ENCODE peak calls at places on chromosome 4, in four cellular contexts. Z is HCT116, V is upper lobe of left lung, I is pancreas. B is an unnamed sample. For H3K36me3, the result is how much of the 10 kb centered on the place peaks cover.

GRCh38 chr4:113406723-113407016 is 354.9 kb downstream of the CAMK2D start:
- DNase-seq in V (no peak), Z (no peak), I (no peak), B (no peak)

GRCh38 chr4:8403173-8403753 is 37.3 kb downstream of the ACOX3 start:
- DNase-seq in I (peak), Z (peak), V (peak), B (peak)

GRCh38 chr4:4670869-4671268 is 129.0 kb upstream of the STX18 start:
- DNase-seq in Z (no peak), I (no peak), V (no peak), B (no peak)

GRCh38 chr4:120630432-120630831 is 292.1 kb downstream of the PRDM5 start:
- DNase-seq in I (no peak), Z (no peak), V (no peak), B (no peak)

GRCh38 chr4:186068581-186069402 is at the start of gene TLR3:
- DNase-seq in V (no peak), Z (no peak), I (no peak), B (no peak)

GRCh38 chr4:108044951-108045686 is 55.4 kb downstream of the HADH start:
- DNase-seq in I (no peak), V (no peak), Z (no peak), B (no peak)

GRCh38 chr4:180169394-180169793 is 2073.8 kb upstream of the TENM3 start:
- DNase-seq in Z (no peak), I (no peak), V (no peak), B (no peak)

GRCh38 chr4:139454111-139454600 is at the start of gene RAB33B:
- DNase-seq in V (no peak), Z (no peak), I (no peak), B (no peak)

GRCh38 chr4:112167790-112168189 is 22.5 kb downstream of the FAM241A start:
- DNase-seq in V (no peak), I (no peak), Z (no peak), B (no peak)

GRCh38 chr4:81984746-81985145 is 389.0 kb downstream of the HNRNPD start:
- DNase-seq in I (no peak), V (no peak), Z (no peak), B (no peak)

GRCh38 chr4:7226993-7227392 is 34.7 kb downstream of the SORCS2 start:
- DNase-seq in Z (no peak), V (peak), I (no peak), B (no peak)

GRCh38 chr4:40301592-40301991 is 33.5 kb upstream of the CHRNA9 start:
- DNase-seq in Z (no peak), V (no peak), I (no peak), B (no peak)

GRCh38 chr4:99816611-99817309 is at the start of gene DAPP1:
- DNase-seq in V (peak), I (no peak), Z (no peak), B (no peak)

GRCh38 chr4:7233006-7233580 is 40.8 kb downstream of the SORCS2 start:
- DNase-seq in Z (no peak), V (no peak), I (no peak), B (no peak)

GRCh38 chr4:2939383-2940243 is 23.6 kb downstream of the NOP14 start:
- DNase-seq in V (peak), Z (no peak), I (peak), B (no peak)

GRCh38 chr4:156294577-156294976 is 340.9 kb upstream of the CTSO start:
- DNase-seq in Z (peak), V (peak), I (no peak), B (no peak)

GRCh38 chr4:109977854-109978501 is 65.3 kb downstream of the EGF start:
- DNase-seq in V (no peak), I (no peak), Z (peak), B (no peak)

GRCh38 chr4:23736466-23736865 is 153.4 kb downstream of the PPARGC1A start:
- DNase-seq in V (no peak), Z (no peak), I (no peak), B (no peak)

GRCh38 chr4:105623099-105623498 is 70.7 kb downstream of the ARHGEF38 start:
- DNase-seq in I (no peak), V (no peak), Z (no peak), B (no peak)

GRCh38 chr4:105709081-105709450 is 482 bp downstream of the GSTCD start:
- DNase-seq in Z (peak), V (no peak), I (no peak), B (peak)

GRCh38 chr4:6470502-6471302 is 1.7 kb downstream of the PPP2R2C start:
- DNase-seq in V (no peak), Z (no peak), I (peak), B (no peak)

GRCh38 chr4:102438873-102439614 is 62.1 kb upstream of the NFKB1 start:
- DNase-seq in V (no peak), I (no peak), Z (no peak), B (no peak)

GRCh38 chr4:80197132-80197573 is at the start of gene PRDM8:
- DNase-seq in I (no peak), V (no peak), Z (no peak), B (no peak)

GRCh38 chr4:75513529-75514130 is 573 bp downstream of the RCHY1 start:
- DNase-seq in I (no peak), V (no peak), Z (no peak), B (no peak)

GRCh38 chr4:176002007-176002623 is 63.5 kb upstream of the WDR17 start:
- DNase-seq in V (peak), I (peak), Z (peak), B (no peak)

GRCh38 chr4:2285665-2286381 is 23.9 kb upstream of the MXD4 start:
- DNase-seq in I (no peak), Z (no peak), V (no peak), B (no peak)

GRCh38 chr4:153467154-153467896 is 1.2 kb downstream of the TMEM131L start:
- DNase-seq in I (peak), V (peak), Z (peak), B (peak)

GRCh38 chr4:56628592-56628991 is 52.5 kb downstream of the HOPX start:
- DNase-seq in I (no peak), V (no peak), Z (no peak), B (no peak)

GRCh38 chr4:10526431-10527222 is 69.4 kb upstream of the ZNF518B start:
- DNase-seq in Z (peak), V (no peak), I (no peak), B (no peak)

GRCh38 chr4:100372432-100372831 is 145.4 kb downstream of the EMCN start:
- DNase-seq in I (no peak), V (no peak), Z (no peak), B (peak)

GRCh38 chr4:149465941-149466340 is 349.7 kb downstream of the IQCM start:
- DNase-seq in I (no peak), Z (no peak), V (no peak), B (no peak)

GRCh38 chr4:127778102-127778501 is 4.0 kb upstream of the HSPA4L start:
- DNase-seq in V (no peak), Z (no peak), I (no peak), B (no peak)

GRCh38 chr4:152278505-152279301 is 257.2 kb downstream of the FBXW7 start:
- DNase-seq in V (peak), Z (no peak), I (no peak), B (peak)

GRCh38 chr4:42152507-42153504 is at the start of gene BEND4:
- DNase-seq in I (peak), Z (no peak), V (no peak), B (no peak)

GRCh38 chr4:113837397-113837796 is 75.9 kb upstream of the CAMK2D start:
- DNase-seq in V (no peak), Z (no peak), I (no peak), B (no peak)

GRCh38 chr4:186266699-186267467 is 894 bp downstream of the F11 start:
- DNase-seq in Z (no peak), I (peak), V (peak), B (no peak)

GRCh38 chr4:153148796-153149195 is 55.4 kb upstream of the TRIM2 start:
- DNase-seq in I (no peak), V (no peak), Z (no peak), B (no peak)

GRCh38 chr4:3827616-3828492 is 61.7 kb downstream of the ADRA2C start:
- DNase-seq in Z (no peak), V (peak), I (peak), B (no peak)

GRCh38 chr4:6956087-6956433 is 46.4 kb downstream of the TBC1D14 start:
- DNase-seq in I (no peak), V (no peak), Z (no peak), B (no peak)

GRCh38 chr4:49032440-49033161 is 46.5 kb downstream of the CWH43 start:
- DNase-seq in Z (peak), I (no peak), V (no peak), B (no peak)
- TF ChIP-seq CTCF in Z (peak), I (no peak), V (no peak), B (peak)

DNA sequence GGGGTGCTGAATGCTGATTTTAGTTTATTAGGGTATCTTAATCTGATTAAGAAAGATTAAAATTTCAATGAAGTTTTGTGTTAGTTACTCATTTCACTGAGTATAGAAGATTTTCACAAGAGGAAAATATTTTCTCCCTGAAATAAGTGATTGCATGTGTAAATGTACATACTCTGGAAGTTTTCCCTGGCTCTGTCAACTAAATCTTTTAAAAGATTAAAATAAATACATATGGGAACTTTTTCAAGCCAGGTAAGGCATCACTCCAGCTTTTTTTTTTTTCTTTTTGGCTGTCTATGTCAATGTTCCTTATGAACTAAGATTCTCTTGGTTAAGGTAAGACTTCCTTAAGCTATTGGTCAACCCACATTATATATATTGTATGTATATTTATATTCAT is 117.6 kb downstream of the CBR4 start:
- DNase-seq in V (no peak), Z (no peak), I (no peak), B (no peak)
- H3K36me3 ChIP-seq in V (under half), Z (under half), I (under half), B (under half)

DNA sequence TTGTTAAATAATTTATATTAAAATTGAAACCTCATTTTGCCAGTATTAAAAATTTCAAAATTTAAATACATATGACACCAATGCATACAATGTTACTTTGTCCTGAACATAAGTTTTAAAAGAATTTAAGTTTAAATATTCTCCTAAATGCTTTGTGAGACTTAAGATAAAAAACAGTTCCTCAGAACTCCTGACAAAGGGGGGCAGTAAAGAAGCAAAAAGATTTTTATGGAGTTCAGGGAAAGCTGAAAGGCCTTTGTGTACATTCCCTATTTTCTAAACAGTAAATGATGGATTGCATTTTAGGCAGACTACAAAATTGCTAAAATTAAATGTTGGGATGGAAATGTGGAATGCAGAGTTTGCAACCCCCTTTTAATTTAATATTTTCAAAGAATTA is 81.8 kb downstream of the SNCA start:
- DNase-seq in I (no peak), Z (no peak), V (no peak), B (no peak)
- TF ChIP-seq CTCF in I (no peak), Z (peak), V (no peak), B (no peak)

DNA sequence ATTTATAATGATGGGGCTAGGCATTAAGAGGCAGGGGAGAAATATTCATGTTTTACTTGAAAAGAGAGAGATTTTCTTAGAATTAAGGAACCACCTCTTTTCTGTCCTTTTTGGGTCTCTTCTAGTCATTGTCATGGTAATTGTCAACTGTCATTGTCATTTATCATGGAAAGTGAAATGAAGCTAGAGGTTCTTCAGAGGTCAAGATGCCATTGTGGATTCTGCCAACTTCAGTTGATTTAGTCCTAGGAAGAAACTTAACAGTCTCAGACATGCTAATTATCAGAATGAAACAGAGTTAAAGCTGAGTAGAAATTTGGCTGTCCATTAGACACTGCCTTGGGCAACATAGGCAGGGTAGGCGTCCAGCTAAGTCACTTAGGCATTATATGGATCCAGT is 796.1 kb upstream of the ADGRL3 start:
- DNase-seq in I (no peak), Z (no peak), V (no peak), B (no peak)
- H3K36me3 ChIP-seq in I (under half), Z (under half), V (under half), B (under half)

GRCh38 chr4:74056114-74056857 is 17.8 kb upstream of the CXCL3 start:
- DNase-seq in V (no peak), I (no peak), Z (peak), B (no peak)
- TF ChIP-seq CTCF in V (no peak), I (no peak), Z (peak), B (no peak)

GRCh38 chr4:158721680-158722079 is 1.5 kb downstream of the PPID start:
- DNase-seq in V (no peak), Z (no peak), I (no peak), B (no peak)
- H3K36me3 ChIP-seq in V (under half), Z (under half), I (under half), B (under half)

DNA sequence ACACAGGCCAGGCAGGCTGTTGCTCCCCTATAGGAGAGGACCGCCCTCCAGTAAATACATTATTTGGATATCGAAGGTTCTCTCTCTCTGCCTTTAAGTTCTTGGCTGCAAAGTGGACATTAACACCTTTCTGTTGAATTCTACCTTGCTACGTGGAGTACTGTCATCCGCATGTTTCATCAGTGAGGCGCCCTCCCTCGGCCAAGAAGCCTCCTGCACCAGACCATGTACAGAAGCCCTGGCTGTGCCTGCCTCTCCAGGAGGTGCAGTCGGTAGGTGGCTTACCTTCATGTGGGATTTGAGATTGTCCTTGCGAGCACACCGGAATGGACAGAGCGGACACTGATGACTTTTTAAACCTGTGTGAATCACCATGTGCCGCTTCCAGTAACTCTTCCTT is 46.7 kb downstream of the ZNF827 start:
- DNase-seq in I (no peak), Z (no peak), V (no peak), B (no peak)
- TF ChIP-seq CTCF in I (no peak), Z (no peak), V (no peak), B (no peak)

GRCh38 chr4:87971866-87972265 is 3.6 kb upstream of the SPP1 start:
- DNase-seq in Z (no peak), V (no peak), I (no peak), B (no peak)
- H3K36me3 ChIP-seq in Z (under half), V (under half), I (under half), B (under half)